ENCODE peak calls at places on chromosomes 7 and 10, in five cellular contexts. One of them, this sample, is unnamed.

GRCh38 chr10:103855424-103855823 is at the start of gene SH3PXD2A:
- DNase-seq in neural progenitor cell: peak
- DNase-seq in ovary: peak
- DNase-seq in upper lobe of left lung: no peak
- DNase-seq in thyroid gland: peak
- DNase-seq in this sample: no peak

GRCh38 chr10:107214261-107214660 is 49.8 kb upstream of the SORCS1 start:
- DNase-seq in neural progenitor cell: no peak
- DNase-seq in ovary: no peak
- DNase-seq in upper lobe of left lung: no peak
- DNase-seq in thyroid gland: no peak
- DNase-seq in this sample: no peak

GRCh38 chr7:26490631-26491624 is 199.3 kb downstream of the SNX10 start:
- DNase-seq in neural progenitor cell: peak
- DNase-seq in ovary: no peak
- DNase-seq in upper lobe of left lung: no peak
- DNase-seq in thyroid gland: peak
- DNase-seq in this sample: no peak

GRCh38 chr10:3616880-3617279 is 168.1 kb downstream of the KLF6 start:
- DNase-seq in neural progenitor cell: peak
- DNase-seq in ovary: no peak
- DNase-seq in upper lobe of left lung: no peak
- DNase-seq in thyroid gland: no peak
- DNase-seq in this sample: no peak

GRCh38 chr7:831596-832291 is 532 bp upstream of the SUN1 start:
- DNase-seq in neural progenitor cell: no peak
- DNase-seq in ovary: peak
- DNase-seq in upper lobe of left lung: no peak
- DNase-seq in thyroid gland: peak
- DNase-seq in this sample: no peak

GRCh38 chr7:32616625-32617024 is 121.3 kb downstream of the AVL9 start:
- DNase-seq in neural progenitor cell: no peak
- DNase-seq in ovary: no peak
- DNase-seq in upper lobe of left lung: no peak
- DNase-seq in thyroid gland: peak
- DNase-seq in this sample: no peak

GRCh38 chr7:147235983-147236382 is 1119.4 kb downstream of the CNTNAP2 start:
- DNase-seq in neural progenitor cell: no peak
- DNase-seq in ovary: no peak
- DNase-seq in upper lobe of left lung: no peak
- DNase-seq in thyroid gland: no peak
- DNase-seq in this sample: no peak

GRCh38 chr10:10317151-10317550 is 700.5 kb upstream of the CELF2 start:
- DNase-seq in neural progenitor cell: no peak
- DNase-seq in ovary: no peak
- DNase-seq in upper lobe of left lung: no peak
- DNase-seq in thyroid gland: no peak
- DNase-seq in this sample: no peak

GRCh38 chr7:129678606-129679005 is 67.1 kb downstream of the NRF1 start:
- DNase-seq in neural progenitor cell: no peak
- DNase-seq in ovary: no peak
- DNase-seq in upper lobe of left lung: no peak
- DNase-seq in thyroid gland: no peak
- DNase-seq in this sample: no peak

GRCh38 chr10:132654708-132655661 is 117.4 kb downstream of the INPP5A start:
- DNase-seq in neural progenitor cell: peak
- DNase-seq in ovary: peak
- DNase-seq in upper lobe of left lung: peak
- DNase-seq in thyroid gland: peak
- DNase-seq in this sample: no peak

GRCh38 chr7:99404235-99404976 is 4.0 kb downstream of the PDAP1 start:
- DNase-seq in neural progenitor cell: no peak
- DNase-seq in ovary: no peak
- DNase-seq in upper lobe of left lung: no peak
- DNase-seq in thyroid gland: no peak
- DNase-seq in this sample: no peak

GRCh38 chr7:42156541-42156865 is 80.5 kb downstream of the GLI3 start:
- DNase-seq in neural progenitor cell: no peak
- DNase-seq in ovary: no peak
- DNase-seq in upper lobe of left lung: no peak
- DNase-seq in thyroid gland: peak
- DNase-seq in this sample: no peak

GRCh38 chr10:122515022-122515424 is 45.5 kb upstream of the DMBT1 start:
- DNase-seq in neural progenitor cell: no peak
- DNase-seq in ovary: no peak
- DNase-seq in upper lobe of left lung: no peak
- DNase-seq in thyroid gland: no peak
- DNase-seq in this sample: no peak

GRCh38 chr10:97547889-97548485 is 24.6 kb upstream of the ANKRD2 start:
- DNase-seq in neural progenitor cell: no peak
- DNase-seq in ovary: no peak
- DNase-seq in upper lobe of left lung: no peak
- DNase-seq in thyroid gland: no peak
- DNase-seq in this sample: no peak

GRCh38 chr10:49369216-49370162 is 26.4 kb downstream of the DRGX start:
- DNase-seq in neural progenitor cell: no peak
- DNase-seq in ovary: no peak
- DNase-seq in upper lobe of left lung: peak
- DNase-seq in thyroid gland: no peak
- DNase-seq in this sample: peak

GRCh38 chr10:29658984-29659769 is 24.4 kb upstream of the SVIL start:
- DNase-seq in neural progenitor cell: peak
- DNase-seq in ovary: peak
- DNase-seq in upper lobe of left lung: peak
- DNase-seq in thyroid gland: peak
- DNase-seq in this sample: no peak

GRCh38 chr10:127690176-127690575 is 46.8 kb upstream of the FOXI2 start:
- DNase-seq in neural progenitor cell: no peak
- DNase-seq in ovary: no peak
- DNase-seq in upper lobe of left lung: no peak
- DNase-seq in thyroid gland: no peak
- DNase-seq in this sample: no peak

GRCh38 chr10:48684792-48685651 is at the start of gene WDFY4:
- DNase-seq in neural progenitor cell: no peak
- DNase-seq in ovary: no peak
- DNase-seq in upper lobe of left lung: peak
- DNase-seq in thyroid gland: no peak
- DNase-seq in this sample: no peak

GRCh38 chr10:99346247-99346646 is 17.1 kb downstream of the CNNM1 start:
- DNase-seq in neural progenitor cell: no peak
- DNase-seq in ovary: no peak
- DNase-seq in upper lobe of left lung: no peak
- DNase-seq in thyroid gland: no peak
- DNase-seq in this sample: no peak

GRCh38 chr10:95208702-95209391 is 14.8 kb downstream of the ACSM6 start:
- DNase-seq in neural progenitor cell: no peak
- DNase-seq in ovary: no peak
- DNase-seq in upper lobe of left lung: no peak
- DNase-seq in thyroid gland: no peak
- DNase-seq in this sample: no peak

GRCh38 chr7:157718303-157719007 is 381.7 kb downstream of the DNAJB6 start:
- DNase-seq in neural progenitor cell: no peak
- DNase-seq in ovary: no peak
- DNase-seq in upper lobe of left lung: peak
- DNase-seq in thyroid gland: no peak
- DNase-seq in this sample: no peak

GRCh38 chr7:129122751-129123516 is 21.6 kb upstream of the TSPAN33 start:
- DNase-seq in neural progenitor cell: no peak
- DNase-seq in ovary: no peak
- DNase-seq in upper lobe of left lung: peak
- DNase-seq in thyroid gland: no peak
- DNase-seq in this sample: no peak

GRCh38 chr10:122152544-122152943 is 118.6 kb upstream of the BTBD16 start:
- DNase-seq in neural progenitor cell: no peak
- DNase-seq in ovary: peak
- DNase-seq in upper lobe of left lung: no peak
- DNase-seq in thyroid gland: peak
- DNase-seq in this sample: peak

GRCh38 chr7:116252249-116252648 is 41.9 kb downstream of the TES start:
- DNase-seq in neural progenitor cell: no peak
- DNase-seq in ovary: no peak
- DNase-seq in upper lobe of left lung: no peak
- DNase-seq in thyroid gland: no peak
- DNase-seq in this sample: no peak

GRCh38 chr10:71138126-71138860 is 74.1 kb upstream of the UNC5B start:
- DNase-seq in neural progenitor cell: no peak
- DNase-seq in ovary: no peak
- DNase-seq in upper lobe of left lung: no peak
- DNase-seq in thyroid gland: peak
- DNase-seq in this sample: no peak

GRCh38 chr10:97333351-97333600 is 1.3 kb downstream of the FRAT2 start:
- DNase-seq in neural progenitor cell: peak
- DNase-seq in ovary: peak
- DNase-seq in upper lobe of left lung: no peak
- DNase-seq in thyroid gland: peak
- DNase-seq in this sample: no peak

GRCh38 chr10:73785721-73786511 is 510 bp downstream of the ZSWIM8 start:
- DNase-seq in neural progenitor cell: peak
- DNase-seq in ovary: no peak
- DNase-seq in upper lobe of left lung: peak
- DNase-seq in thyroid gland: peak
- DNase-seq in this sample: no peak

GRCh38 chr7:91894781-91895480 is 14.4 kb upstream of the MTERF1 start:
- DNase-seq in neural progenitor cell: no peak
- DNase-seq in ovary: no peak
- DNase-seq in upper lobe of left lung: no peak
- DNase-seq in thyroid gland: no peak
- DNase-seq in this sample: no peak

GRCh38 chr7:115211171-115211570 is 289.3 kb downstream of the MDFIC start:
- DNase-seq in neural progenitor cell: no peak
- DNase-seq in ovary: no peak
- DNase-seq in upper lobe of left lung: no peak
- DNase-seq in thyroid gland: no peak
- DNase-seq in this sample: no peak

GRCh38 chr7:115210552-115210951 is 288.7 kb downstream of the MDFIC start:
- DNase-seq in neural progenitor cell: no peak
- DNase-seq in ovary: no peak
- DNase-seq in upper lobe of left lung: no peak
- DNase-seq in thyroid gland: no peak
- DNase-seq in this sample: no peak

GRCh38 chr7:115208710-115209540 is 287.0 kb downstream of the MDFIC start:
- DNase-seq in neural progenitor cell: no peak
- DNase-seq in ovary: no peak
- DNase-seq in upper lobe of left lung: no peak
- DNase-seq in thyroid gland: no peak
- DNase-seq in this sample: no peak
- TF ChIP-seq CTCF in neural progenitor cell: no peak
- TF ChIP-seq CTCF in ovary: no peak
- TF ChIP-seq CTCF in upper lobe of left lung: no peak
- TF ChIP-seq CTCF in thyroid gland: no peak
- TF ChIP-seq CTCF in this sample: no peak

GRCh38 chr7:105764506-105764905 is 111.9 kb downstream of the ATXN7L1 start:
- DNase-seq in neural progenitor cell: no peak
- DNase-seq in ovary: no peak
- DNase-seq in upper lobe of left lung: no peak
- DNase-seq in thyroid gland: no peak
- DNase-seq in this sample: no peak

GRCh38 chr7:105759670-105760548 is 116.5 kb downstream of the ATXN7L1 start:
- DNase-seq in neural progenitor cell: peak
- DNase-seq in ovary: peak
- DNase-seq in upper lobe of left lung: peak
- DNase-seq in thyroid gland: peak
- DNase-seq in this sample: no peak

GRCh38 chr7:105765846-105766245 is 110.6 kb downstream of the ATXN7L1 start:
- DNase-seq in neural progenitor cell: no peak
- DNase-seq in ovary: no peak
- DNase-seq in upper lobe of left lung: no peak
- DNase-seq in thyroid gland: no peak
- DNase-seq in this sample: no peak

GRCh38 chr7:105756402-105756801 is 120.0 kb downstream of the ATXN7L1 start:
- DNase-seq in neural progenitor cell: no peak
- DNase-seq in ovary: no peak
- DNase-seq in upper lobe of left lung: no peak
- DNase-seq in thyroid gland: no peak
- DNase-seq in this sample: no peak

DNA sequence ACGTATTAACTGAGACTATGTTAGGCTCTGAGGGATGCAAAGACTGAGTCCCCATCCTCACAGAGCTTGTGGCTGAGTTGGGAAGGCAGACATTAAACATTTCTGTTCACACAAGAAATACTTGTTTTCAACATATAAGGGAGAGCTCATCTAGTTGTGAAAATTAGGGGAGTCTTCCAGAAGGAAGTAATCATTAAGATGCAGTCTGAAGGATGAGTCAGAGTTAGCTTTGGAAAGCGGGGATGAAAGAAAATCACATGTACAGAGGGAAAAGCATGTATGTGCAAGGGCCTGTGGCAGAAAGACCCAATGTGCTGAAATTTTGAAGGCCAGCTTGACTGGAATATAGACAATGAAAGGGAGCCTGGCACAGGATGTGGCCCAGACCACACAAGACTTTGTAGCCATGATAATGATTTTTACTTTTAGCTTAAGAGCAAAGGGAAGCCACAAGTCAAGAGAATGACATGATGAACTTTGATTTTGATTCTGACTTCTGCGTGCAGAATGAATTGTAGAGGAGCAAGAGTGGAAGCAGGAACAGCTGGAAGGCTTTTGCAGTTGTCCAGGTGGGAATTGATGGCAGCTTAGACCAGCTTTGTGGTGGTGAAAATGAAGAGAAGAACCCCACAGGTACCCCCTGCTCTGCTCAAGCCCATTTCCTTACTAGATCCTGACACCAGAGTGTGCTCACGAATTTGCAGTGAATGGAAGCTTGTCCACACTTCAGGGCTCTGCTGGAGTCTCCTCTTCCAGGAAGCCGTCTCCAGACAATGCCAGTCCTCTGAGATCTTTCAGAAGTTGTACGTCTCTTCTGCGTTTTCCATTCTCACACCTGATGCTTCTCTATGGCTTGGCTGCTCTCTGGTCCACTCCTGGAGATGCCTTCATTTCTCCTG is 115.6 kb downstream of the ATXN7L1 start:
- DNase-seq in neural progenitor cell: no peak
- DNase-seq in ovary: no peak
- DNase-seq in upper lobe of left lung: no peak
- DNase-seq in thyroid gland: no peak
- DNase-seq in this sample: no peak
- H3K27ac ChIP-seq in neural progenitor cell: no peak
- H3K27ac ChIP-seq in ovary: no peak
- H3K27ac ChIP-seq in upper lobe of left lung: no peak
- H3K27ac ChIP-seq in thyroid gland: no peak
- H3K27ac ChIP-seq in this sample: no peak

GRCh38 chr7:16409777-16410176 is 11.6 kb downstream of the CRPPA start:
- DNase-seq in neural progenitor cell: no peak
- DNase-seq in ovary: no peak
- DNase-seq in upper lobe of left lung: no peak
- DNase-seq in thyroid gland: no peak
- DNase-seq in this sample: no peak
- TF ChIP-seq CTCF in neural progenitor cell: peak
- TF ChIP-seq CTCF in ovary: no peak
- TF ChIP-seq CTCF in upper lobe of left lung: no peak
- TF ChIP-seq CTCF in thyroid gland: no peak
- TF ChIP-seq CTCF in this sample: no peak

GRCh38 chr7:47636693-47637175 is 54.8 kb upstream of the TNS3 start:
- DNase-seq in neural progenitor cell: no peak
- DNase-seq in ovary: no peak
- DNase-seq in upper lobe of left lung: no peak
- DNase-seq in thyroid gland: no peak
- DNase-seq in this sample: no peak
- H3K27ac ChIP-seq in neural progenitor cell: no peak
- H3K27ac ChIP-seq in ovary: no peak
- H3K27ac ChIP-seq in upper lobe of left lung: peak
- H3K27ac ChIP-seq in thyroid gland: no peak
- H3K27ac ChIP-seq in this sample: peak

This sample was measured in coronary artery.